ENCODE peak calls at places on chromosomes 3 and 15, in six cellular contexts. L is left ventricle myocardium inferior; K is NCI-H345; I is substantia nigra; W is Caki2; J is effector CD4-positive, alpha-beta T cell. Y is an unnamed sample.

GRCh38 chr15:91113036-91113435 is 13.0 kb downstream of the SV2B start:
- DNase-seq in J (no peak), W (no peak), K (no peak), L (no peak), I (peak; percentile 44), Y (no peak)

GRCh38 chr15:93432474-93432873 is 343.5 kb upstream of the RGMA start:
- DNase-seq in W (no peak), K (no peak), L (no peak), J (no peak), I (no peak), Y (no peak)

GRCh38 chr3:136332776-136333175 is 82.6 kb downstream of the PCCB start:
- DNase-seq in I (no peak), W (no peak), J (no peak), L (no peak), K (no peak), Y (no peak)

GRCh38 chr3:151305778-151306157 is 10.9 kb downstream of the GPR87 start:
- DNase-seq in J (no peak), I (no peak), W (no peak), K (no peak), L (no peak), Y (no peak)

GRCh38 chr3:11954312-11954934 is 49.8 kb upstream of the SYN2 start:
- DNase-seq in L (no peak), W (no peak), K (peak; percentile 85), J (no peak), I (peak; percentile 42), Y (no peak)

GRCh38 chr15:42879390-42879912 is 41.1 kb downstream of the TTBK2 start:
- DNase-seq in W (no peak), L (no peak), K (peak; percentile 15), I (no peak), J (no peak), Y (no peak)

GRCh38 chr15:63358296-63359029 is 23.2 kb downstream of the CA12 start:
- DNase-seq in I (no peak), W (no peak), K (no peak), J (no peak), L (no peak), Y (no peak)

GRCh38 chr3:151675858-151676615 is 57.7 kb upstream of the AADACL2 start:
- DNase-seq in L (no peak), W (no peak), J (no peak), K (no peak), I (no peak), Y (no peak)

GRCh38 chr15:25668901-25669300 is 194.2 kb downstream of the ATP10A start:
- DNase-seq in K (no peak), L (no peak), I (no peak), W (no peak), J (no peak), Y (no peak)

GRCh38 chr3:131110087-131110486 is 83.4 kb downstream of the NEK11 start:
- DNase-seq in I (no peak), J (no peak), L (no peak), K (no peak), W (no peak), Y (peak; percentile 67)

GRCh38 chr3:194204036-194204792 is 68.3 kb downstream of the HES1 start:
- DNase-seq in I (no peak), L (no peak), W (no peak), K (peak; percentile 45), J (no peak), Y (no peak)

GRCh38 chr3:114595521-114596028 is 301.7 kb downstream of the TIGIT start:
- DNase-seq in W (no peak), L (no peak), K (no peak), J (no peak), I (no peak), Y (no peak)

GRCh38 chr3:189945935-189946709 is 174.6 kb downstream of the P3H2 start:
- DNase-seq in I (no peak), W (no peak), L (no peak), J (no peak), K (no peak), Y (no peak)

GRCh38 chr15:69359724-69360123 is 54.4 kb upstream of the KIF23 start:
- DNase-seq in J (no peak), I (no peak), W (peak; percentile 58), K (no peak), L (no peak), Y (no peak)

GRCh38 chr3:24650839-24651238 is 156.2 kb upstream of the THRB start:
- DNase-seq in K (no peak), W (no peak), J (no peak), L (no peak), I (no peak), Y (no peak)

GRCh38 chr3:17041009-17041408 is 156.3 kb downstream of the PLCL2 start:
- DNase-seq in W (no peak), J (no peak), I (no peak), K (no peak), L (no peak), Y (no peak)

GRCh38 chr3:102158080-102158756 is 276.6 kb upstream of the ZPLD1 start:
- DNase-seq in W (no peak), L (no peak), I (no peak), J (no peak), K (no peak), Y (no peak)

GRCh38 chr3:177357352-177358084 is 160.2 kb upstream of the TBL1XR1 start:
- DNase-seq in I (peak; percentile 39), K (no peak), W (peak; percentile 86), J (no peak), L (no peak), Y (peak; percentile 64)

GRCh38 chr15:85277847-85278246 is 102.6 kb upstream of the AKAP13 start:
- DNase-seq in J (no peak), L (no peak), K (no peak), W (no peak), I (no peak), Y (no peak)

GRCh38 chr15:67161881-67162280 is 92.6 kb downstream of the AAGAB start:
- DNase-seq in W (peak; percentile 64), K (no peak), L (no peak), I (no peak), J (no peak), Y (no peak)

GRCh38 chr3:69781593-69781992 is 42.3 kb downstream of the MITF start:
- DNase-seq in J (no peak), W (no peak), I (no peak), L (no peak), K (no peak), Y (no peak)

GRCh38 chr3:64900916-64901903 is 213.4 kb upstream of the ADAMTS9 start:
- DNase-seq in L (no peak), W (no peak), K (no peak), J (no peak), I (no peak), Y (no peak)

GRCh38 chr15:77732514-77733335 is 100.0 kb upstream of the LINGO1 start:
- DNase-seq in K (no peak), J (no peak), W (no peak), L (no peak), I (no peak), Y (no peak)

Y was measured in SJSA1.